ENCODE peak calls at places on chromosomes 16 and 17, in four cellular contexts. Z, K, V and T are unnamed samples. For H3K79me2, the result is how much of the 10 kb centered on the place peaks cover.

GRCh38 chr16:87661561-87661960 is 59.3 kb downstream of the JPH3 start:
- DNase-seq in Z (peak), K (peak), V (peak), T (peak)

GRCh38 chr17:10121971-10122707 is 76.3 kb downstream of the GAS7 start:
- DNase-seq in Z (no peak), K (peak), V (no peak), T (peak)

GRCh38 chr17:57485566-57485865 is 229.2 kb downstream of the MSI2 start:
- DNase-seq in Z (no peak), K (no peak), V (no peak), T (no peak)

GRCh38 chr17:64630309-64631223 is 31.5 kb downstream of the SMURF2 start:
- DNase-seq in Z (peak), K (no peak), V (no peak), T (no peak)

GRCh38 chr17:28579526-28579925 is 2.8 kb upstream of the ALDOC start:
- DNase-seq in Z (no peak), K (no peak), V (no peak), T (no peak)

GRCh38 chr17:10088444-10088843 is 110.0 kb downstream of the GAS7 start:
- DNase-seq in Z (no peak), K (no peak), V (no peak), T (no peak)

GRCh38 chr17:50884354-50885311 is 18.5 kb upstream of the TOB1 start:
- DNase-seq in Z (no peak), K (no peak), V (peak), T (no peak)

GRCh38 chr17:57234252-57235092 is 21.9 kb upstream of the MSI2 start:
- DNase-seq in Z (no peak), K (no peak), V (no peak), T (no peak)

GRCh38 chr16:47055136-47055885 is 81.8 kb upstream of the DNAJA2 start:
- DNase-seq in Z (no peak), K (no peak), V (no peak), T (no peak)

GRCh38 chr17:17111401-17112393 is 69.4 kb downstream of the MPRIP start:
- DNase-seq in Z (no peak), K (no peak), V (no peak), T (no peak)

GRCh38 chr17:2418572-2418971 is 17.7 kb upstream of the MNT start:
- DNase-seq in Z (no peak), K (no peak), V (no peak), T (no peak)

GRCh38 chr17:4852504-4853075 is 19.4 kb downstream of the MINK1 start:
- DNase-seq in Z (peak), K (peak), V (no peak), T (no peak)

GRCh38 chr16:20949660-20950059 is 49.1 kb downstream of the LYRM1 start:
- DNase-seq in Z (no peak), K (no peak), V (no peak), T (no peak)

GRCh38 chr17:45171338-45172231 is 9.9 kb downstream of the HEXIM2 start:
- DNase-seq in Z (peak), K (peak), V (peak), T (no peak)

GRCh38 chr16:35131429-35131828 is 1672.0 kb downstream of the TP53TG3F start:
- DNase-seq in Z (no peak), K (no peak), V (no peak), T (no peak)

DNA sequence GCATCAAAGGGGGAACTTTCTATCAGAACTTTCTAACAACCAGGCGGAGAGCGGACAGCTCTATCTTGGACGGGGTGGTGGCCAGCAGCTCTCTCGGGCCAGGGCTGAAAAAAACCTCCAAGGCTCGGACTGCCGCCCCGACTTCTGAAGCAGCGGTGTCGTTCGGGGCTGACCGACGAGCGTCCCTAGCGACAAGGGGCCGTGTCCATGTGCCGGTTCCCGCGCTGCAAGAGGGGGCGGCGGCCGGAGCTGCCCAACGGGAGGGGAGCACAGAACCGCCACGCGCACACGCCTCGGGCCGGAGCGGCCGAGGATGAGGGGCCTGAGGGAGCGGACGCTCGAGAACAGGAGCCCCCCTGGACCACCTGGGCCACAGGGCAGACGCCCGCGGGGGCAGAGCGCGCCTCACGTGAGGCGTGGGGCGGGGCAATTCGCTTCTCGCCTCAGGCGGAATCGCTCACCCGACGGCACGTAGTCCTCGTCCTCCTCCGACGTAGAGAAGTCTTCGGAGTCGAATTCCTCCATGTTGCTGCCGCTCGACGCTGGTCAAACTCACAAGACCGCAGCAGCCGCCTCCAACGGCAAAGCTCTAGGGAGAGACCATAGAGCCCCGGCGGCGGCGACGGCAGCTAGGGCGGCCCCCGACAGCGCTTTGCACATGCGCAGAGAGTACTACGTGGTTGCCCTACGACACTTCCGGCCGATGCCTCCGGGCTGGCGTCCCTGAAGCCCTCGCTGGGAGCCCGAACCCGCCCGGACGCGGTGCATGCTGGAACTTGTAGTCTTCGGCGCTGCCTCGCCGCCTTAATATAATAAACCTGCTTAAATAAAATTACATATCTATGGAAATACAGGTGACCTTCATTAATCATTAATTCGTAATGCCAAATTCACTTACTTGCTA is at the start of gene CFDP1:
- DNase-seq in Z (peak), K (peak), V (peak), T (peak)
- H3K79me2 ChIP-seq in Z (half or more), K (half or more), V (under half), T (half or more)

GRCh38 chr17:48064638-48065037 is 16.5 kb downstream of the NFE2L1 start:
- DNase-seq in Z (no peak), K (no peak), V (no peak), T (no peak)

GRCh38 chr17:48059125-48059668 is 11.0 kb downstream of the NFE2L1 start:
- DNase-seq in Z (no peak), K (no peak), V (no peak), T (no peak)

GRCh38 chr17:48058393-48059124 is 10.4 kb downstream of the NFE2L1 start:
- DNase-seq in Z (no peak), K (no peak), V (no peak), T (no peak)

GRCh38 chr17:48060249-48060648 is 12.1 kb downstream of the NFE2L1 start:
- DNase-seq in Z (no peak), K (no peak), V (no peak), T (no peak)

GRCh38 chr17:48062273-48062672 is 14.1 kb downstream of the NFE2L1 start:
- DNase-seq in Z (no peak), K (no peak), V (no peak), T (no peak)
- H3K79me2 ChIP-seq in Z (under half), K (under half), V (under half), T (under half)

GRCh38 chr16:56686758-56687157 is 4.5 kb downstream of the MT1X start:
- DNase-seq in Z (no peak), K (no peak), V (no peak), T (no peak)
- H3K79me2 ChIP-seq in Z (under half), K (under half), V (under half), T (under half)

GRCh38 chr17:61018938-61019337 is 341.3 kb downstream of the BCAS3 start:
- DNase-seq in Z (no peak), K (no peak), V (peak), T (no peak)

GRCh38 chr17:61015966-61016365 is 338.3 kb downstream of the BCAS3 start:
- DNase-seq in Z (no peak), K (no peak), V (no peak), T (no peak)

GRCh38 chr17:61017317-61018001 is 339.8 kb downstream of the BCAS3 start:
- DNase-seq in Z (no peak), K (no peak), V (no peak), T (no peak)
- H3K79me2 ChIP-seq in Z (under half), K (under half), V (under half), T (under half)

DNA sequence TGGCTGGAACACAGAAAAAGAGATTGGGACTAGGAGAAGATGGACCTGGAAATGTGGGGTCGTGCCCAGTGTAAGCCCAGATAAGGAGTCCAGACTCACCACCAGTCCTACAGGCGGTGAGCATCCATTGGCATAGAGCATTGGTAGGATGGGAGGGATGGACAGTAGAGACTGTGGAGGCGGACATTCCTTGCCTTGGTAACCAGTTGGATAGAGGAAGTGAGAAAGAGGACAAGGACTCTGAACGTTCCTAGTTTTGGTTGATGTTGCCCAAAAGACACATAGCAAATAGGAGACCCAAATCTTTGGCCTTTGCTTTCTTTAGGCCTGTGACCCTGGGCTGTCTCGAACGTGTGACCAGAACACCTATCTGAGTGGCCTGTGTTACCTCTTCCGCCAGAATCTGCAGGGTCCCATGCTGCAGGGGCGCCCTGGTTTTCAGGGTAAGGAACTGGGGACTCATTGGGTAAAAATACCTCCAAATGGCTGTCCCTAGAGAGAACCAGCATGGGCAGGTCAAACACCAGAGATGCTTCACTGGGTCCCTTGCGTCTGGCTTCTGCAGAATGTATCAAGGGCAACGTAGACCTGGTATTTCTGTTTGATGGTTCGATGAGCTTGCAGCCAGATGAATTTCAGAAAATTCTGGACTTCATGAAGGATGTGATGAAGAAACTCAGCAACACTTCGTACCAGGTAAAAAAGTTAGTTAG is 6.4 kb downstream of the ITGAL start:
- DNase-seq in Z (no peak), K (no peak), V (no peak), T (no peak)
- H3K79me2 ChIP-seq in Z (under half), K (under half), V (under half), T (under half)

DNA sequence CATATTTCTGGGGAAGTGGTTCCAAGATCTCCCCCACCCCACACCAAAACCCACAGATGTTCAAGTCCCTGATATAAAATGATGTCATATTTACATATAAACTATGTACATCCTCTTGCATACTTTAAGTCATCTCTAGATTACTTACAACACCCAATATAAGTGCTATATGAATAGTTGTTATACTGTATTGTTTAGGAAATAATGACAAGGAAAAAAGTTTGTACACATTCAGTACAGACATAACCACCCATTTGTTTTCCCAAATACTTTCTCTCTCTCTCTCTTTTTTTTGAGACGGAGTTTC is 11.5 kb downstream of the CFDP1 start:
- DNase-seq in Z (no peak), K (no peak), V (no peak), T (no peak)
- H3K79me2 ChIP-seq in Z (half or more), K (half or more), V (under half), T (half or more)